ENCODE peak calls at places on chromosomes 3 and 15, in four cellular contexts. One of them, this sample, is unnamed. For H3K27me3, the result is how much of the 10 kb centered on the place peaks cover.

GRCh38 chr3:38190481-38190881 is 25.1 kb downstream of the OXSR1 start:
- DNase-seq in H1: no peak
- DNase-seq in neuronal stem cell: no peak
- DNase-seq in IMR-90: no peak
- DNase-seq in this sample: no peak

GRCh38 chr3:39804951-39805350 is 4.5 kb upstream of the MYRIP start:
- DNase-seq in IMR-90: no peak
- DNase-seq in H1: no peak
- DNase-seq in neuronal stem cell: no peak
- DNase-seq in this sample: no peak

GRCh38 chr3:87088984-87089841 is 98.3 kb upstream of the VGLL3 start:
- DNase-seq in IMR-90: peak
- DNase-seq in neuronal stem cell: no peak
- DNase-seq in H1: peak
- DNase-seq in this sample: no peak

GRCh38 chr15:62362608-62363007 is 197.5 kb upstream of the C2CD4B start:
- DNase-seq in H1: no peak
- DNase-seq in neuronal stem cell: no peak
- DNase-seq in IMR-90: peak
- DNase-seq in this sample: peak

GRCh38 chr15:101049282-101049681 is 130.1 kb downstream of the LRRK1 start:
- DNase-seq in H1: peak
- DNase-seq in IMR-90: no peak
- DNase-seq in neuronal stem cell: no peak
- DNase-seq in this sample: no peak

GRCh38 chr15:74345051-74345450 is 22.4 kb downstream of the CYP11A1 start:
- DNase-seq in IMR-90: peak
- DNase-seq in H1: no peak
- DNase-seq in neuronal stem cell: no peak
- DNase-seq in this sample: no peak

GRCh38 chr3:165389064-165389463 is 192.9 kb upstream of the SLITRK3 start:
- DNase-seq in IMR-90: no peak
- DNase-seq in H1: no peak
- DNase-seq in neuronal stem cell: no peak
- DNase-seq in this sample: peak

GRCh38 chr3:150871192-150871591 is 34.0 kb downstream of the MINDY4B start:
- DNase-seq in H1: no peak
- DNase-seq in IMR-90: peak
- DNase-seq in neuronal stem cell: no peak
- DNase-seq in this sample: peak

GRCh38 chr3:30548605-30549004 is 57.8 kb upstream of the TGFBR2 start:
- DNase-seq in IMR-90: no peak
- DNase-seq in neuronal stem cell: no peak
- DNase-seq in H1: peak
- DNase-seq in this sample: no peak

GRCh38 chr3:152942366-152942765 is 107.4 kb downstream of the P2RY1 start:
- DNase-seq in neuronal stem cell: no peak
- DNase-seq in H1: no peak
- DNase-seq in IMR-90: no peak
- DNase-seq in this sample: no peak

GRCh38 chr15:91186892-91187644 is 87.0 kb downstream of the SV2B start:
- DNase-seq in IMR-90: peak
- DNase-seq in H1: no peak
- DNase-seq in neuronal stem cell: peak
- DNase-seq in this sample: peak

GRCh38 chr3:177813322-177813721 is 616.0 kb upstream of the TBL1XR1 start:
- DNase-seq in neuronal stem cell: no peak
- DNase-seq in H1: no peak
- DNase-seq in IMR-90: peak
- DNase-seq in this sample: no peak

GRCh38 chr3:141390747-141391146 is 22.4 kb downstream of the ZBTB38 start:
- DNase-seq in IMR-90: no peak
- DNase-seq in neuronal stem cell: no peak
- DNase-seq in H1: no peak
- DNase-seq in this sample: no peak

GRCh38 chr3:128494152-128494650 is 1.2 kb upstream of the GATA2 start:
- DNase-seq in IMR-90: no peak
- DNase-seq in H1: no peak
- DNase-seq in neuronal stem cell: no peak
- DNase-seq in this sample: no peak
- H2AK5ac ChIP-seq in IMR-90: no peak
- H2AK5ac ChIP-seq in H1: peak
- H2AK5ac ChIP-seq in neuronal stem cell: no peak
- H2AK5ac ChIP-seq in this sample: no peak

DNA sequence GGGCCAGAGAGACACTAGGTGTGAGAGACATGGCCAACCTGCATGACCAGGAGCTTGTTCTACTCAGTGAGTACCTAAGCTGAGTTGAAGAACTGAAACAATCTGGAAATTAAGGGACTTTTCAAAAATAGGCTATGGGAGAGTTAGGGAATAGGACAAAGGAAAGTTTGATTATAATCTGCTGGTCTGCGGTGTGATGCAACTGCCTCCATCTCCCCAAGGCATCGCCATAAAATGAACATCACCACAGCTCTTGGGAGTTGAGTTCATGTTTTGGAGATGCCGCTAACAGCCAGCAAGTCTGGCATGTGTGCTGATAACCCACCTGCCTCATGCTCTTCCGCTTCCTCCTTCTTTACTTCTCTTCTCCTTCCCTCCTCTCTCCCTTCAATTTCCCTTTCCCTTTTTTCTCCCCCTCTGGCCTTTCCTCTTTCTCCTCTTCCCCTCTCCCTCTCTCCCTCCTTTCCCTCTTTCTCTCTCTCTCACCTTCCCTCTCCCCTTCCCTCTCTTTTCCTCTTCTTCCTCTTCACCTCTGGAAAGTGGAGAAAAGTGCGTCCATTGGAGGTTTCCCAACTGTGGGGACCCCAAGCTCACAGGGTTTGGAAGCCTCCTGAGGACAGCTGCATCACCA is 39.1 kb upstream of the GLCE start:
- DNase-seq in IMR-90: no peak
- DNase-seq in H1: no peak
- DNase-seq in neuronal stem cell: no peak
- DNase-seq in this sample: peak
- H3K27me3 ChIP-seq in IMR-90: half or more
- H3K27me3 ChIP-seq in H1: under half
- H3K27me3 ChIP-seq in neuronal stem cell: under half
- H3K27me3 ChIP-seq in this sample: under half

GRCh38 chr3:102206506-102207145 is 228.2 kb upstream of the ZPLD1 start:
- DNase-seq in neuronal stem cell: no peak
- DNase-seq in IMR-90: peak
- DNase-seq in H1: no peak
- DNase-seq in this sample: peak

GRCh38 chr3:102200560-102200959 is 234.3 kb upstream of the ZPLD1 start:
- DNase-seq in neuronal stem cell: no peak
- DNase-seq in H1: no peak
- DNase-seq in IMR-90: no peak
- DNase-seq in this sample: no peak

GRCh38 chr3:102207173-102207572 is 227.6 kb upstream of the ZPLD1 start:
- DNase-seq in H1: no peak
- DNase-seq in IMR-90: no peak
- DNase-seq in neuronal stem cell: no peak
- DNase-seq in this sample: no peak

GRCh38 chr3:102200126-102200525 is 234.7 kb upstream of the ZPLD1 start:
- DNase-seq in IMR-90: peak
- DNase-seq in H1: no peak
- DNase-seq in neuronal stem cell: no peak
- DNase-seq in this sample: no peak

DNA sequence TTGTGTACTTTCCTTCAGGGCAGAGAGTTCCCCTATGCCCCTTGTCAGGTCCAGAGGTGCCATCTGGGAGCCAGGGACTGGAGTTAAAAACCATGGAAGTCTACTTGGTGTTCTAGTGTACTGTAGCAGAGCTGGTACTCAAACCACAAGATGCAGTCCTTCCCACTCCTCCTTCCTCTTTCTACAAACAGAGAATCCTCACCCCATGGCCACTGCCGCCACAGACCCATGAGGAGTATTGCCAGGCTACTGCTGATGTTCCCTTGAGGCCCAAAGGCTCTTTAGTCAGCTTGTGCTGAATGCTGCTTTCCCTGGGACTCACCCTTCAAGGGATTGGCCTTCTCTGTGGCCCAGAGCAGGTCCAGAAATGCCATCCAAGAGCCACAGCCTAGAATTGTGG is 229.2 kb upstream of the ZPLD1 start:
- DNase-seq in neuronal stem cell: no peak
- DNase-seq in IMR-90: no peak
- DNase-seq in H1: no peak
- DNase-seq in this sample: no peak
- H2AK5ac ChIP-seq in neuronal stem cell: no peak
- H2AK5ac ChIP-seq in IMR-90: no peak
- H2AK5ac ChIP-seq in H1: no peak
- H2AK5ac ChIP-seq in this sample: no peak

DNA sequence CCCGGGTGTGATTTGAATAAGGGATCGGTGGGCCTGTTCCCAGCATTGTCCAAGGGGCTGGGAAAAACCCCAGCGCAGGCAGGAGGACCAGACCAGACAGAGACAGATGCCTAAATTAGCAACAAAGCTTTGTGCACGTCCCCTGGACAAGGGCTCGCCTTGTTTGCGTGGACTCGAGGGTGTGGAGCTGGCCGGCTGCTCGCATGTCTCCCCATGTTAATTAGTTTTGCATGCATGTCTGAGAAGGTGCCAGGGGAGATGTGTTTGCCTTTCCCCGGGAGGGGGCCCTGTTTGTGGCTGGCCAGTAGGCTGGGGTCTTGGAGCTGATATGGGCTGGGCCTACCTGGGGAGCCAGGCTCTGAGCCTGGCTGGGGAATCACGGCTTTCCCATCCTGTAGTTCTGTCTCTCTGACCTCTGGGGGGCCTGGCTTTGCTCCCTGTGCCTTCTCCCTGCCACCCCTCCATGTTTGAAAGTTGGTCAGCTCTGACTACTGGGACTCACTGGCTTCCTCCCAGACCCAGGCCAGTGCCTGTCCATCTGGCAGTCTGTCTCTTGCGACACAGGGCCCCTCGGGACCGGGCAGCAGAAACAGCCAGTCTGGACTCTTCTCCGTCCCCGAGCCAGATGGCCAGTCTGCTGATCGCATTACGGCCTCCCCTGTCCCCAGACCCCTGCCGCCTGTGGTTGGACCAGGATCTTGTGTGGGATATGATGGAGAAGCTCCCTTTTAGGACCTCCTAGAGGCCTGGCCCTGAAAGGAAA is 55.4 kb upstream of the POLG start:
- DNase-seq in IMR-90: no peak
- DNase-seq in H1: no peak
- DNase-seq in neuronal stem cell: no peak
- DNase-seq in this sample: no peak
- H3K27me3 ChIP-seq in IMR-90: half or more
- H3K27me3 ChIP-seq in H1: under half
- H3K27me3 ChIP-seq in neuronal stem cell: under half
- H3K27me3 ChIP-seq in this sample: under half

DNA sequence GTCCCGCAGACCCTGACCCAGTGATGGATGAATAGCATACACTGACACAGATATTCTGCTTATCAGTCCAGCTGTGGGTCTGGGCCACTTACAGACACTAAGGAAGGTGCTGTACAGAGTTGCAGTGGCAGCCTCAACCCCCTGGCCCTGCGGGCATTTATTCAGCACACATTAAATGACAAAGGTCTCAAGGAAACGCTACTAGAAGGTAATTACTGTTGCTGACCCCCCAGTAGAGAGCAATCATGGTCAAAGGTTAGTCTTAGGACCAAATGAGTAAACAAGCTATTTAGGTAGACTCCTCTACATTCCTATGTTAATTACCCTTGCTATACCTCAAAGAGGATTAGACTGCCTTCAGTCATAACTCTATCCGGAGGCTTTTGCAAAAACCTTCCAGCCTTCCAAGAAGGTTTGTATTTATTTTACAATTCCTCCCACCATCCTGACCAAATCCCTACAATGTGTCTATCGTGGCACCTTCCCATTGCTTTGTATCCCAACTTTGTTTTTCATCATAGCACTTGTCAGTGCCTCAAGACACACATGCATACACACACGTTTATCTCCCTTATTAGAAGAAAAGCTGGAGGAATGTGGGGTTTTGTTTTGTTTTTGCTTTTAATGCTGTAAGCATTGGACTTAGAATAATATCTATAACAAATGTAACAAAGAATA is 227.9 kb downstream of the PYDC2 start:
- DNase-seq in neuronal stem cell: no peak
- DNase-seq in IMR-90: no peak
- DNase-seq in H1: no peak
- DNase-seq in this sample: no peak
- H2AK5ac ChIP-seq in neuronal stem cell: no peak
- H2AK5ac ChIP-seq in IMR-90: no peak
- H2AK5ac ChIP-seq in H1: peak
- H2AK5ac ChIP-seq in this sample: no peak

DNA sequence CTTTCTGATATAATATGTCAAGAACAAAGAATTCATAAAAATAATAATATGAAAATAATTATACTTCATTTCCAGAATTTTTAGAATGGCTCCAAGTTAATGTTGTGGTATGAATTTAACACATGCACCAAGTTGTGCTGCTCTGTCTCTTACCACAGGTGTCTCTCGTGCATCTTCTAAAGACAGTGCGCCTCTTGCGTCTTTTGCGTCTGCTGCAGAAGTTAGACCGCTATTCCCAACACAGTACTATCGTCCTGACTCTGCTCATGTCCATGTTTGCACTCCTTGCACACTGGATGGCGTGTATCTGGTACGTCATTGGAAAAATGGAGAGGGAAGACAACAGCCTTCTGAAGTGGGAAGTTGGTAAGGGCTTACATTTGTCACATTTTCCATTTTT is 246.6 kb downstream of the KCNH8 start:
- DNase-seq in neuronal stem cell: no peak
- DNase-seq in IMR-90: no peak
- DNase-seq in H1: no peak
- DNase-seq in this sample: no peak
- H3K27me3 ChIP-seq in neuronal stem cell: under half
- H3K27me3 ChIP-seq in IMR-90: under half
- H3K27me3 ChIP-seq in H1: under half
- H3K27me3 ChIP-seq in this sample: under half

GRCh38 chr3:41247590-41247989 is 48.3 kb downstream of the CTNNB1 start:
- DNase-seq in IMR-90: no peak
- DNase-seq in H1: no peak
- DNase-seq in neuronal stem cell: no peak
- DNase-seq in this sample: no peak

GRCh38 chr3:41247055-41247454 is 47.8 kb downstream of the CTNNB1 start:
- DNase-seq in IMR-90: no peak
- DNase-seq in neuronal stem cell: no peak
- DNase-seq in H1: no peak
- DNase-seq in this sample: no peak

GRCh38 chr3:41249318-41249717 is 50.0 kb downstream of the CTNNB1 start:
- DNase-seq in IMR-90: no peak
- DNase-seq in H1: no peak
- DNase-seq in neuronal stem cell: no peak
- DNase-seq in this sample: no peak

GRCh38 chr3:41248525-41248924 is 49.2 kb downstream of the CTNNB1 start:
- DNase-seq in H1: no peak
- DNase-seq in IMR-90: no peak
- DNase-seq in neuronal stem cell: no peak
- DNase-seq in this sample: no peak

GRCh38 chr3:41251593-41251992 is 52.3 kb downstream of the CTNNB1 start:
- DNase-seq in IMR-90: no peak
- DNase-seq in H1: no peak
- DNase-seq in neuronal stem cell: no peak
- DNase-seq in this sample: no peak
- H2AK5ac ChIP-seq in IMR-90: no peak
- H2AK5ac ChIP-seq in H1: no peak
- H2AK5ac ChIP-seq in neuronal stem cell: no peak
- H2AK5ac ChIP-seq in this sample: no peak